ENCODE peak calls at places on chromosomes 12 and 14, in nine cellular contexts. K is ovary; F is AG09309; A is neural progenitor cell; Z is naive thymus-derived CD4-positive, alpha-beta T cell; E is keratinocyte; G is neuronal stem cell; L is AG04450; C is body of pancreas. D is an unnamed sample.

GRCh38 chr14:26255213-26255612 is 342.6 kb downstream of the NOVA1 start:
- DNase-seq in K (no peak), C (no peak), G (no peak), Z (no peak), L (no peak), F (no peak), E (no peak), A (peak), D (no peak)

GRCh38 chr12:120783197-120783596 is 57.6 kb downstream of the ACADS start:
- DNase-seq in F (peak), A (no peak), G (no peak), Z (no peak), K (no peak), E (peak), L (peak), C (no peak), D (no peak)

GRCh38 chr14:85534435-85534834 is 4.5 kb downstream of the FLRT2 start:
- DNase-seq in F (no peak), E (no peak), L (no peak), A (peak), K (peak), C (no peak), Z (no peak), G (peak), D (no peak)

GRCh38 chr12:110149104-110149660 is 25.0 kb downstream of the IFT81 start:
- DNase-seq in Z (no peak), C (no peak), E (no peak), G (no peak), F (no peak), A (no peak), K (no peak), L (no peak), D (no peak)

GRCh38 chr14:27186048-27186447 is 588.2 kb upstream of the NOVA1 start:
- DNase-seq in A (no peak), E (no peak), L (no peak), G (no peak), Z (no peak), K (no peak), C (no peak), F (no peak), D (no peak)

GRCh38 chr14:75274045-75274898 is 4.4 kb upstream of the FOS start:
- DNase-seq in G (no peak), F (no peak), E (no peak), A (no peak), K (no peak), L (no peak), C (no peak), Z (no peak), D (no peak)

GRCh38 chr12:90940872-90941499 is 14.0 kb downstream of the CCER1 start:
- DNase-seq in C (no peak), L (no peak), F (peak), K (no peak), Z (no peak), E (no peak), G (peak), A (peak), D (peak)

GRCh38 chr14:74612346-74613021 is 447 bp upstream of the LTBP2 start:
- DNase-seq in K (peak), A (peak), F (no peak), L (no peak), Z (peak), E (no peak), C (peak), G (peak), D (no peak)

GRCh38 chr14:86022031-86022629 is 492.2 kb downstream of the FLRT2 start:
- DNase-seq in Z (no peak), E (no peak), G (no peak), C (no peak), K (no peak), L (peak), A (no peak), F (no peak), D (no peak)

GRCh38 chr14:55077691-55078151 is 26.3 kb downstream of the MAPK1IP1L start:
- DNase-seq in K (no peak), A (peak), C (peak), Z (no peak), G (no peak), L (no peak), F (no peak), E (peak), D (no peak)

GRCh38 chr12:14473707-14474287 is 93.9 kb downstream of the PLBD1 start:
- DNase-seq in C (no peak), Z (peak), A (peak), E (no peak), L (no peak), F (no peak), G (no peak), K (no peak), D (no peak)

GRCh38 chr12:108211161-108211560 is 82.1 kb downstream of the WSCD2 start:
- DNase-seq in L (no peak), K (no peak), A (no peak), Z (no peak), F (no peak), C (no peak), E (no peak), G (no peak), D (no peak)

GRCh38 chr14:93100570-93100969 is 15.2 kb downstream of the ITPK1 start:
- DNase-seq in L (no peak), E (no peak), G (no peak), C (no peak), Z (no peak), A (no peak), K (no peak), F (no peak), D (no peak)

GRCh38 chr12:111488271-111488670 is 82.5 kb downstream of the SH2B3 start:
- DNase-seq in L (no peak), K (peak), C (no peak), Z (no peak), A (no peak), F (no peak), E (no peak), G (no peak), D (no peak)

GRCh38 chr12:49662998-49663843 is 39.9 kb downstream of the PRPF40B start:
- DNase-seq in E (no peak), C (no peak), F (peak), G (no peak), K (peak), Z (peak), L (peak), A (no peak), D (no peak)

GRCh38 chr12:78672033-78672432 is 192.5 kb upstream of the SYT1 start:
- DNase-seq in E (no peak), Z (no peak), L (no peak), A (no peak), K (no peak), C (no peak), G (no peak), F (no peak), D (no peak)

GRCh38 chr14:30872602-30873001 is 1.8 kb upstream of the COCH start:
- DNase-seq in Z (no peak), L (no peak), K (no peak), F (no peak), E (no peak), A (peak), C (no peak), G (no peak), D (no peak)

GRCh38 chr14:77086017-77086727 is 11.9 kb upstream of the CIPC start:
- DNase-seq in G (peak), Z (peak), A (peak), L (no peak), F (no peak), E (no peak), C (no peak), K (no peak), D (no peak)

GRCh38 chr12:2976581-2976996 is 17.4 kb downstream of the TEAD4 start:
- DNase-seq in A (no peak), Z (no peak), F (no peak), C (no peak), G (no peak), E (no peak), L (no peak), K (no peak), D (no peak)

GRCh38 chr14:30966415-30967363 is 58.8 kb upstream of the AP4S1 start:
- DNase-seq in E (no peak), Z (no peak), F (no peak), K (no peak), C (no peak), A (no peak), G (no peak), L (no peak), D (no peak)

GRCh38 chr14:71996615-71997014 is 64.4 kb downstream of the RGS6 start:
- DNase-seq in K (no peak), A (no peak), G (no peak), F (no peak), C (no peak), Z (no peak), E (no peak), L (no peak), D (no peak)

GRCh38 chr14:51260225-51260624 is 20.2 kb downstream of the TMX1 start:
- DNase-seq in F (no peak), A (no peak), K (no peak), L (no peak), C (no peak), Z (no peak), G (no peak), E (no peak), D (no peak)

GRCh38 chr14:51258280-51258679 is 18.2 kb downstream of the TMX1 start:
- DNase-seq in C (no peak), L (no peak), A (no peak), K (no peak), E (no peak), G (no peak), F (no peak), Z (no peak), D (no peak)

GRCh38 chr14:51258788-51259187 is 18.7 kb downstream of the TMX1 start:
- DNase-seq in C (no peak), G (no peak), F (no peak), K (no peak), L (no peak), Z (no peak), E (no peak), A (no peak), D (no peak)

GRCh38 chr14:51262868-51263267 is 22.8 kb downstream of the TMX1 start:
- DNase-seq in F (no peak), G (no peak), E (no peak), K (no peak), Z (no peak), C (no peak), L (no peak), A (no peak), D (no peak)

DNA sequence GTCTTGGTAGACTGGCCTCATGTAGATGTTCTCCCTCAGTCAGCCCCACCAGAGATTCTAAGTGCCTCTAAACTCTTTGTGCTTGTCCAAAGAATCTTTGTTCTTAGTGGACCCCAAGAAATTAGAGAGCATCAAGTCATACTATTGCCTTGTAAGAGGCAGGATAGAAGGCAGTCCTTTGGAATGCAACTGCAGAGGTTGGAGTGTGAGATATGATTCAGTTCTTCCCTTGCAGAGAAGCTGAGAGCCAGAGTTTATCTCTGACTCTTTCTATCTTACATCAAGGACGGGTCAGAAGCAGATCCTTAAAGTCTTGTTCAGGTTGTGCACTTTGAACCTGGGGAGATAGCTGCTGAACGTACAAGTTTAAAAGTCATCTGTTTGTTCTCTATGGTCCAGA is 21.1 kb downstream of the TMX1 start:
- DNase-seq in A (no peak), K (no peak), F (no peak), L (no peak), G (no peak), Z (no peak), E (no peak), C (no peak), D (no peak)
- H3K4me3 ChIP-seq in A (no peak), K (no peak), F (no peak), L (no peak), G (no peak), Z (no peak), E (no peak), C (no peak), D (no peak)

GRCh38 chr12:132067182-132067581 is 76.9 kb downstream of the DDX51 start:
- DNase-seq in L (no peak), A (no peak), C (no peak), E (no peak), F (no peak), K (no peak), G (no peak), Z (no peak), D (no peak)

GRCh38 chr12:132065609-132066344 is 78.3 kb downstream of the DDX51 start:
- DNase-seq in Z (no peak), C (no peak), L (no peak), G (no peak), F (no peak), E (no peak), K (no peak), A (no peak), D (no peak)

GRCh38 chr12:132066749-132067148 is 77.4 kb downstream of the DDX51 start:
- DNase-seq in L (no peak), A (no peak), G (no peak), C (no peak), Z (no peak), F (no peak), K (no peak), E (no peak), D (no peak)

GRCh38 chr12:132065203-132065602 is 78.9 kb downstream of the DDX51 start:
- DNase-seq in C (no peak), K (no peak), L (no peak), G (no peak), A (no peak), F (no peak), E (no peak), Z (no peak), D (no peak)

GRCh38 chr12:132066345-132066685 is 77.8 kb downstream of the DDX51 start:
- DNase-seq in E (no peak), G (no peak), A (no peak), L (no peak), C (no peak), F (no peak), Z (peak), K (no peak), D (no peak)
- H3K4me3 ChIP-seq in E (no peak), G (no peak), A (no peak), L (no peak), C (no peak), F (no peak), Z (peak), K (no peak), D (no peak)

GRCh38 chr14:50342211-50343080 is 30.3 kb downstream of the DMAC2L start:
- DNase-seq in E (no peak), L (no peak), K (peak), F (peak), C (peak), Z (peak), A (peak), G (no peak), D (no peak)
- H3K4me3 ChIP-seq in E (peak), L (peak), K (peak), F (no peak), C (no peak), Z (no peak), A (no peak), G (no peak), D (no peak)

DNA sequence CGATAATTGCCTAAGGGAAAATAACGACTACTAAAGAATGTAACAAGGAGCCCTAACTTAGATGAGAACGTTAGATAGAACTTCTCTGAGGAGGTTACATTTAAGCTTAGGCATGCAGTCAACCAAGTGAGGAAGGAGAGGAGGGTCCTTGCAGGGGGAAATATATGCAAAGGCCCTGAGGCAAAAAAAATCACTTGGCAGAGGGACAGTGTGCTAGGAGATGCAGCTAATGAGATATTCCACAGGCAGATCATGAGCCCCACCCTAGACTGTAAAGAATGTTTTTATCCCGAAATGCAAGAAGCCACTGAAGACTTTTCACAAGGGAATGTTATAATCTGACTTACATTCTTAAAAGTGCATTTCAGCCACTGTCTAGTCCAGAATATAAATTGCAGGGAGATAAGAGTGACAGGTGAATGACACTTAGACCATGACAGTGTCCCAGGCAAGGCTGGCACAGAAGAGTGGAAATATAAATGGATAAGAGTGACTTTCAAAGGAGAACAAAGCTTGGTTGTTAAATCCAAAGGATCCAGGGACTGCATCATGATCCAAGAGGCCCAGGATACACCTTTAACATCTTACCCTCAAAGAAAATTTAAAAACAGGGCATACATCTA is 61.0 kb downstream of the PPM1H start:
- DNase-seq in L (no peak), Z (no peak), C (no peak), G (no peak), K (no peak), E (no peak), F (no peak), A (no peak), D (no peak)
- H3K4me3 ChIP-seq in L (no peak), Z (no peak), C (no peak), G (no peak), K (no peak), E (no peak), F (no peak), A (no peak), D (no peak)

GRCh38 chr14:104287301-104288009 is 149.1 kb downstream of the KIF26A start:
- DNase-seq in K (no peak), F (no peak), E (no peak), A (no peak), G (no peak), L (no peak), Z (no peak), C (no peak), D (no peak)

GRCh38 chr14:104285483-104285790 is 147.1 kb downstream of the KIF26A start:
- DNase-seq in F (no peak), A (no peak), C (no peak), E (no peak), L (no peak), G (no peak), K (no peak), Z (no peak), D (no peak)

GRCh38 chr14:104286496-104286895 is 148.1 kb downstream of the KIF26A start:
- DNase-seq in G (no peak), A (no peak), Z (no peak), K (no peak), F (no peak), L (no peak), E (no peak), C (no peak), D (no peak)

GRCh38 chr14:104284636-104285482 is 146.5 kb downstream of the KIF26A start:
- DNase-seq in C (no peak), A (no peak), K (no peak), G (no peak), L (no peak), F (no peak), Z (no peak), E (no peak), D (no peak)

GRCh38 chr14:104286086-104286485 is 147.7 kb downstream of the KIF26A start:
- DNase-seq in C (no peak), Z (no peak), G (no peak), F (no peak), K (no peak), L (no peak), E (no peak), A (no peak), D (no peak)
- H3K4me3 ChIP-seq in C (no peak), Z (no peak), G (no peak), F (no peak), K (no peak), L (no peak), E (no peak), A (no peak), D (no peak)

GRCh38 chr14:45083979-45084722 is at the start of gene PRPF39:
- DNase-seq in E (peak), G (peak), F (peak), K (peak), L (peak), Z (peak), A (peak), C (peak), D (peak)

GRCh38 chr14:45085004-45085403 is 1.1 kb downstream of the PRPF39 start:
- DNase-seq in G (no peak), F (no peak), A (peak), E (no peak), C (no peak), L (no peak), Z (no peak), K (no peak), D (no peak)

GRCh38 chr14:45082420-45082819 is 1.5 kb upstream of the PRPF39 start:
- DNase-seq in F (no peak), A (no peak), G (no peak), K (no peak), E (no peak), C (no peak), L (no peak), Z (no peak), D (no peak)

GRCh38 chr14:45083622-45083978 is 316 bp upstream of the PRPF39 start:
- DNase-seq in F (no peak), C (no peak), K (no peak), A (no peak), L (no peak), E (no peak), G (no peak), Z (no peak), D (no peak)
- H3K4me3 ChIP-seq in F (peak), C (no peak), K (peak), A (peak), L (peak), E (peak), G (peak), Z (peak), D (peak)

DNA sequence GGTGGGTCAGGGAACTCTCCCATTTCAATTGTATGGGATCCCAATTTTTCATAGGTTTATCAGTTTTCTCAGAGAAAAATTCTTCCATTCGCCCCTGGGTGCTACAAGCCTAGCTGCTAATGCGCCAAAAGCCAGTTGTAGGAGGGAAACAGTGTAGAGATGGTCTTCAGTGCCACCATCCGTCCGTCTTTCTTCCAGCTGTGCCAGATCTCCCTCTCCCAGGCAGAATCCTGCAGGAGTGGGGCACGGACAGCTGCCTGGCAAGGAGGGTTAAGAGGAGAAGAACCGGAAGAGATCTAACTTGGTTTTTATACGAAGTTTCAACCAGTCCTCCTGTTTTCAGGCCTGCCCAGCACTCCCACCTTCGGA is 38.9 kb upstream of the FUT8 start:
- DNase-seq in K (no peak), E (no peak), C (peak), L (no peak), A (no peak), G (no peak), F (no peak), Z (no peak), D (no peak)
- H3K4me3 ChIP-seq in K (no peak), E (peak), C (no peak), L (no peak), A (no peak), G (no peak), F (no peak), Z (no peak), D (no peak)

D was measured in kidney epithelial cell.